ENCODE peak calls at places on chromosomes 16 and 17, in four cellular contexts. One of them, this sample, is unnamed.

GRCh38 chr17:1108810-1109605 is 70.8 kb downstream of the ABR start:
- DNase-seq in uterus: peak; percentile 59
- DNase-seq in upper lobe of left lung: peak; percentile 94
- DNase-seq in ovary: peak; percentile 49
- DNase-seq in this sample: no peak

GRCh38 chr17:79938696-79939435 is 96.8 kb downstream of the TBC1D16 start:
- DNase-seq in upper lobe of left lung: no peak
- DNase-seq in uterus: no peak
- DNase-seq in ovary: no peak
- DNase-seq in this sample: no peak

GRCh38 chr17:80793851-80794267 is 197.8 kb upstream of the CHMP6 start:
- DNase-seq in upper lobe of left lung: no peak
- DNase-seq in ovary: no peak
- DNase-seq in uterus: no peak
- DNase-seq in this sample: no peak

GRCh38 chr16:85445779-85446222 is 167.3 kb upstream of the GSE1 start:
- DNase-seq in ovary: no peak
- DNase-seq in upper lobe of left lung: peak; percentile 66
- DNase-seq in uterus: no peak
- DNase-seq in this sample: no peak

GRCh38 chr16:81798311-81799137 is 19.4 kb downstream of the PLCG2 start:
- DNase-seq in ovary: no peak
- DNase-seq in upper lobe of left lung: no peak
- DNase-seq in uterus: no peak
- DNase-seq in this sample: no peak

GRCh38 chr17:76481091-76481655 is 13.8 kb downstream of the AANAT start:
- DNase-seq in upper lobe of left lung: peak; percentile 79
- DNase-seq in uterus: no peak
- DNase-seq in ovary: peak; percentile 33
- DNase-seq in this sample: no peak

GRCh38 chr16:22183901-22184614 is 21.8 kb downstream of the SDR42E2 start:
- DNase-seq in ovary: no peak
- DNase-seq in uterus: no peak
- DNase-seq in upper lobe of left lung: no peak
- DNase-seq in this sample: no peak

GRCh38 chr16:85462405-85463227 is 150.5 kb upstream of the GSE1 start:
- DNase-seq in uterus: peak; percentile 58
- DNase-seq in ovary: peak; percentile 65
- DNase-seq in upper lobe of left lung: peak; percentile 88
- DNase-seq in this sample: no peak

GRCh38 chr17:79188048-79188447 is 113.4 kb downstream of the ENGASE start:
- DNase-seq in upper lobe of left lung: no peak
- DNase-seq in ovary: no peak
- DNase-seq in uterus: no peak
- DNase-seq in this sample: no peak

GRCh38 chr17:67050066-67050465 is 5.7 kb downstream of the CACNG1 start:
- DNase-seq in ovary: no peak
- DNase-seq in upper lobe of left lung: no peak
- DNase-seq in uterus: no peak
- DNase-seq in this sample: peak; percentile 8

GRCh38 chr17:50035930-50036329 is 20.0 kb upstream of the ITGA3 start:
- DNase-seq in upper lobe of left lung: no peak
- DNase-seq in uterus: no peak
- DNase-seq in ovary: no peak
- DNase-seq in this sample: no peak

GRCh38 chr16:48082516-48082915 is 73.3 kb downstream of the ABCC12 start:
- DNase-seq in upper lobe of left lung: no peak
- DNase-seq in ovary: no peak
- DNase-seq in uterus: no peak
- DNase-seq in this sample: no peak

GRCh38 chr17:57760001-57760400 is 14.9 kb upstream of the CCDC182 start:
- DNase-seq in ovary: no peak
- DNase-seq in uterus: no peak
- DNase-seq in upper lobe of left lung: no peak
- DNase-seq in this sample: no peak

GRCh38 chr16:70705056-70705455 is 19.2 kb upstream of the MTSS2 start:
- DNase-seq in upper lobe of left lung: no peak
- DNase-seq in ovary: no peak
- DNase-seq in uterus: no peak
- DNase-seq in this sample: no peak

GRCh38 chr16:89971495-89972243 is 23.1 kb downstream of the DEF8 start:
- DNase-seq in uterus: no peak
- DNase-seq in upper lobe of left lung: peak; percentile 88
- DNase-seq in ovary: no peak
- DNase-seq in this sample: peak; percentile 27

GRCh38 chr17:72985882-72986720 is 106.4 kb downstream of the SLC39A11 start:
- DNase-seq in uterus: peak; percentile 18
- DNase-seq in ovary: no peak
- DNase-seq in upper lobe of left lung: no peak
- DNase-seq in this sample: peak; percentile 33

GRCh38 chr16:31105677-31106213 is 2.4 kb upstream of the BCKDK start:
- DNase-seq in upper lobe of left lung: peak; percentile 98
- DNase-seq in uterus: peak; percentile 82
- DNase-seq in ovary: peak; percentile 75
- DNase-seq in this sample: peak; percentile 96

GRCh38 chr16:24497405-24497804 is 42.0 kb upstream of the RBBP6 start:
- DNase-seq in ovary: no peak
- DNase-seq in uterus: no peak
- DNase-seq in upper lobe of left lung: no peak
- DNase-seq in this sample: no peak

GRCh38 chr16:89669755-89670154 is 12.1 kb downstream of the SPATA33 start:
- DNase-seq in ovary: no peak
- DNase-seq in upper lobe of left lung: no peak
- DNase-seq in uterus: no peak
- DNase-seq in this sample: no peak

GRCh38 chr17:29050176-29050575 is 7.2 kb downstream of the PIPOX start:
- DNase-seq in upper lobe of left lung: no peak
- DNase-seq in ovary: no peak
- DNase-seq in uterus: no peak
- DNase-seq in this sample: no peak

GRCh38 chr17:12983986-12984932 is 33.6 kb downstream of the ELAC2 start:
- DNase-seq in upper lobe of left lung: no peak
- DNase-seq in ovary: peak; percentile 44
- DNase-seq in uterus: peak; percentile 86
- DNase-seq in this sample: peak; percentile 35

GRCh38 chr16:53123753-53124152 is 69.0 kb downstream of the CHD9 start:
- DNase-seq in uterus: no peak
- DNase-seq in ovary: no peak
- DNase-seq in upper lobe of left lung: no peak
- DNase-seq in this sample: no peak

GRCh38 chr17:63452091-63452978 is 6.2 kb upstream of the CYB561 start:
- DNase-seq in upper lobe of left lung: no peak
- DNase-seq in ovary: no peak
- DNase-seq in uterus: no peak
- DNase-seq in this sample: no peak

GRCh38 chr17:73895157-73895556 is 250.9 kb upstream of the SDK2 start:
- DNase-seq in ovary: no peak
- DNase-seq in upper lobe of left lung: no peak
- DNase-seq in uterus: no peak
- DNase-seq in this sample: no peak

GRCh38 chr17:33858121-33858520 is 397.0 kb upstream of the CCL2 start:
- DNase-seq in ovary: no peak
- DNase-seq in upper lobe of left lung: no peak
- DNase-seq in uterus: no peak
- DNase-seq in this sample: no peak

GRCh38 chr17:48048321-48049140 is at the start of gene NFE2L1:
- DNase-seq in uterus: peak; percentile 86
- DNase-seq in upper lobe of left lung: peak; percentile 96
- DNase-seq in ovary: peak; percentile 87
- DNase-seq in this sample: peak; percentile 98

GRCh38 chr17:6780001-6780400 is 4.0 kb downstream of the FBXO39 start:
- DNase-seq in ovary: no peak
- DNase-seq in upper lobe of left lung: no peak
- DNase-seq in uterus: no peak
- DNase-seq in this sample: no peak

GRCh38 chr17:28381141-28381825 is 9.8 kb downstream of the SARM1 start:
- DNase-seq in ovary: no peak
- DNase-seq in upper lobe of left lung: peak; percentile 88
- DNase-seq in uterus: no peak
- DNase-seq in this sample: no peak

GRCh38 chr16:64240586-64240985 is 881.3 kb downstream of the CDH11 start:
- DNase-seq in ovary: no peak
- DNase-seq in upper lobe of left lung: no peak
- DNase-seq in uterus: no peak
- DNase-seq in this sample: no peak

GRCh38 chr17:6681176-6681575 is 29.6 kb downstream of the C17orf100 start:
- DNase-seq in upper lobe of left lung: no peak
- DNase-seq in ovary: no peak
- DNase-seq in uterus: no peak
- DNase-seq in this sample: no peak

GRCh38 chr16:49800876-49801275 is 55.0 kb downstream of the ZNF423 start:
- DNase-seq in uterus: no peak
- DNase-seq in upper lobe of left lung: no peak
- DNase-seq in ovary: no peak
- DNase-seq in this sample: no peak

GRCh38 chr17:56347646-56348045 is 194.4 kb downstream of the ANKFN1 start:
- DNase-seq in uterus: no peak
- DNase-seq in ovary: no peak
- DNase-seq in upper lobe of left lung: no peak
- DNase-seq in this sample: no peak

GRCh38 chr16:15660203-15660601 is 10.2 kb downstream of the NDE1 start:
- DNase-seq in uterus: no peak
- DNase-seq in upper lobe of left lung: no peak
- DNase-seq in ovary: no peak
- DNase-seq in this sample: no peak

GRCh38 chr16:68760671-68761275 is 23.7 kb downstream of the CDH1 start:
- DNase-seq in ovary: no peak
- DNase-seq in upper lobe of left lung: no peak
- DNase-seq in uterus: no peak
- DNase-seq in this sample: no peak

GRCh38 chr17:55301521-55302406 is 37.0 kb downstream of the HLF start:
- DNase-seq in ovary: peak; percentile 44
- DNase-seq in uterus: no peak
- DNase-seq in upper lobe of left lung: no peak
- DNase-seq in this sample: no peak

GRCh38 chr16:67258160-67258835 is 9.5 kb downstream of the SLC9A5 start:
- DNase-seq in ovary: no peak
- DNase-seq in uterus: no peak
- DNase-seq in upper lobe of left lung: no peak
- DNase-seq in this sample: no peak

GRCh38 chr17:79706931-79707382 is 23.8 kb upstream of the ENPP7 start:
- DNase-seq in ovary: peak; percentile 26
- DNase-seq in uterus: peak; percentile 73
- DNase-seq in upper lobe of left lung: no peak
- DNase-seq in this sample: no peak

GRCh38 chr16:47646914-47647313 is 185.8 kb downstream of the PHKB start:
- DNase-seq in ovary: no peak
- DNase-seq in uterus: no peak
- DNase-seq in upper lobe of left lung: no peak
- DNase-seq in this sample: no peak

GRCh38 chr17:14498812-14499211 is 197.9 kb downstream of the HS3ST3B1 start:
- DNase-seq in upper lobe of left lung: no peak
- DNase-seq in ovary: no peak
- DNase-seq in uterus: no peak
- DNase-seq in this sample: no peak

DNA sequence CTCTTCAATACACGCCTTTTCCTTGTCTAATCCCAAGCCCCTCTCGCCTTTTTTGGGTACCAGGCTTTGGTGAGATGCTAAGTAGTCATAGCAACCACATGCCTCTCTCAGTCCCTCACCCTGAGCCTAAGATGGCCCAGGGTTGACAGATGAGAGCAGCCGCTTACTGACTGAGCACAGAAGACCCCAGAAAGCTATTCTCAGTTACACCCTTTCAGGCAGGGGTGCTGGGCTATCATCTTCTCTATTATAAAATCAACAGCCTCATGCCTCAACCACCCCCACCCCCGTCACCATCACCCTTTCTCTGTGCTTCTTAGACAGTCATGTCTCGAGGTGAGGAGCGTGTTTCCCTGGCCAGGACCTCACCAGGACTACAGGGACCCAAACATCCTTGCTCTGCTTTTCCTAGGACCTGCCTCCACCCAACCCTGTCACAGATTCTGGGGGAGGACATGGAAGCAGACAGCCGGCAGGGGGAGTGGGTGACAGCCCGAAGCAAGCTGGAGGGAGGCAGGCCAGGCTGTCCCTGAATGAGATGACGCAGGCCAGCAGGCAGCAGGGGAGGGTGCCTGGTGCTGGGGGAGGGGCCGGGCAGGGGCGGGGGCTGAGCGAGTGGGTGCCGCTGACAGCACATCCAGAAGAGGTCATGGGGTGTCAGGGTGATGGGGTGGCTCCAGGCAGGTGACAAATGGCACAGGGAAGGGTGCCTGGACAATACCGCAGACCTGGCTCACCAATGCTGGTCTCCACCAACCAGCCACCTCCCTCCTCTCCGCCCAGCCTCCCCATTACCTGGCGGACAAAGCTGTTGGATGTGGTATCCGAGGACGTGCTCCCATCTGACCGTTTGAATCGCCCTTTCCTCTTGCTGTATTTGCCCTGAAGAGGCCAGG is 3.1 kb downstream of the CACNB1 start:
- DNase-seq in upper lobe of left lung: peak; percentile 84
- DNase-seq in ovary: no peak
- DNase-seq in uterus: peak; percentile 65
- DNase-seq in this sample: peak; percentile 88
- TF ChIP-seq CTCF in upper lobe of left lung: no peak
- TF ChIP-seq CTCF in ovary: no peak
- TF ChIP-seq CTCF in uterus: no peak
- TF ChIP-seq CTCF in this sample: peak; percentile 78

DNA sequence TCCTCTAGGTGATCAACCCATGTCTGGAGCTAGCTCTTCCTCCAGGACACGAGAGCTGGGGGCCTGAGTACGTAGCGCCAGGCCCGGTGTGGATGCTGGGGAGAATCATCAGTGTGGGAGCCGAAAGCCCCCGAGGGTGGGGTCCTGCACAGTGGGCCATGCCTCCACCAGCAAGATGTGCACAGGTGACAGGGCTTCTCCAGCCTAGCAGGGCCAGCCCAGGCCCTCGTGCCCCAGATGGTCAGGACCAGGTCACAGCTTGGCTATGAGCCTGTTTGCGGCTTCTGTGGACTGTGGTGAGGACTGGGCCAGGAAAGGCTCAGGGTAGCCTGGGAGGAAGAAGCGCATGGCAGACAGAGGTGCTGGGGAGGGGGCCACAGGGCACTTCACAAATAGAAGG is 7.8 kb downstream of the MPG start:
- DNase-seq in ovary: no peak
- DNase-seq in upper lobe of left lung: peak; percentile 30
- DNase-seq in uterus: no peak
- DNase-seq in this sample: no peak
- TF ChIP-seq POLR2A in ovary: no peak
- TF ChIP-seq POLR2A in upper lobe of left lung: no peak
- TF ChIP-seq POLR2A in uterus: no peak
- TF ChIP-seq POLR2A in this sample: no peak

GRCh38 chr17:10628756-10629155 is 28.4 kb downstream of the MYH3 start:
- DNase-seq in upper lobe of left lung: no peak
- DNase-seq in ovary: no peak
- DNase-seq in uterus: no peak
- DNase-seq in this sample: no peak
- TF ChIP-seq CTCF in upper lobe of left lung: no peak
- TF ChIP-seq CTCF in ovary: no peak
- TF ChIP-seq CTCF in uterus: no peak
- TF ChIP-seq CTCF in this sample: peak; percentile 28

GRCh38 chr16:2537451-2538379 is at the start of gene PDPK1:
- DNase-seq in uterus: peak; percentile 96
- DNase-seq in upper lobe of left lung: peak; percentile 98
- DNase-seq in ovary: peak; percentile 93
- DNase-seq in this sample: peak; percentile 90
- TF ChIP-seq POLR2A in uterus: peak; percentile 21
- TF ChIP-seq POLR2A in upper lobe of left lung: no peak
- TF ChIP-seq POLR2A in ovary: peak; percentile 27
- TF ChIP-seq POLR2A in this sample: peak; percentile 78